ENCODE peak calls at places on chromosomes 12 and 14, in six cellular contexts. V is non-pigmented ciliary epithelial cell, T is H4, X is dorsolateral prefrontal cortex, B is LoVo, R is NCI-H345. K is an unnamed sample.

GRCh38 chr14:77502109-77502782 is 3.6 kb upstream of the ISM2 start:
- DNase-seq in V (no peak), T (no peak), X (no peak), B (no peak), R (no peak), K (no peak)

GRCh38 chr12:113747048-113747447 is 219.1 kb downstream of the RBM19 start:
- DNase-seq in V (no peak), T (no peak), X (no peak), B (no peak), R (peak), K (no peak)

GRCh38 chr12:120316798-120317257 is 10.8 kb downstream of the PLA2G1B start:
- DNase-seq in V (peak), T (no peak), X (no peak), B (peak), R (no peak), K (peak)

GRCh38 chr14:68910540-68910939 is 68.6 kb downstream of the ACTN1 start:
- DNase-seq in V (no peak), T (no peak), X (no peak), B (no peak), R (no peak), K (no peak)

GRCh38 chr12:115485503-115485902 is 792.0 kb downstream of the MED13L start:
- DNase-seq in V (no peak), T (no peak), X (no peak), B (no peak), R (no peak), K (no peak)

GRCh38 chr12:31745242-31745641 is 16.4 kb upstream of the AMN1 start:
- DNase-seq in V (no peak), T (no peak), X (no peak), B (no peak), R (no peak), K (no peak)

GRCh38 chr12:109625131-109625559 is 51.6 kb downstream of the MVK start:
- DNase-seq in V (peak), T (peak), X (peak), B (peak), R (no peak), K (peak)

GRCh38 chr12:38904932-38905479 is 385 bp downstream of the CPNE8 start:
- DNase-seq in V (no peak), T (no peak), X (peak), B (peak), R (no peak), K (peak)

GRCh38 chr14:61813101-61813596 is 50.9 kb downstream of the SNAPC1 start:
- DNase-seq in V (no peak), T (no peak), X (no peak), B (no peak), R (peak), K (no peak)

GRCh38 chr12:56117778-56118687 is at the start of gene ZC3H10:
- DNase-seq in V (peak), T (peak), X (peak), B (peak), R (peak), K (peak)